ENCODE peak calls at places on chromosomes 12 and 14, in six cellular contexts. D is CD8-positive, alpha-beta memory T cell; F is ovary; Z is uterus; H is CD8-positive, alpha-beta T cell; S is mammary epithelial cell. M is an unnamed sample.

GRCh38 chr12:120066341-120066740 is 50.2 kb downstream of the RAB35 start:
- DNase-seq in D (no peak), F (no peak), Z (no peak), H (no peak), S (peak; percentile 36), M (no peak)

GRCh38 chr12:20601668-20602280 is 93.4 kb upstream of the SLCO1C1 start:
- DNase-seq in D (no peak), F (no peak), Z (no peak), H (no peak), S (no peak), M (no peak)

GRCh38 chr12:25319233-25319984 is 68.7 kb upstream of the KRAS start:
- DNase-seq in D (no peak), F (no peak), Z (no peak), H (no peak), S (no peak), M (no peak)

GRCh38 chr12:15741082-15741481 is 48.1 kb downstream of the EPS8 start:
- DNase-seq in D (no peak), F (no peak), Z (no peak), H (no peak), S (no peak), M (no peak)

GRCh38 chr12:30753761-30754382 is 879 bp downstream of the CAPRIN2 start:
- DNase-seq in D (no peak), F (no peak), Z (no peak), H (no peak), S (peak; percentile 35), M (no peak)

GRCh38 chr12:11661491-11662085 is 12.1 kb downstream of the ETV6 start:
- DNase-seq in D (no peak), F (no peak), Z (no peak), H (no peak), S (peak; percentile 86), M (no peak)

GRCh38 chr12:31289443-31289842 is 36.5 kb downstream of the SINHCAF start:
- DNase-seq in D (no peak), F (no peak), Z (no peak), H (no peak), S (no peak), M (no peak)

GRCh38 chr12:67677166-67677565 is 28.6 kb downstream of the DYRK2 start:
- DNase-seq in D (no peak), F (no peak), Z (no peak), H (no peak), S (peak; percentile 25), M (no peak)

GRCh38 chr12:89353188-89353822 is 1.0 kb upstream of the DUSP6 start:
- DNase-seq in D (peak; percentile 60), F (peak; percentile 37), Z (no peak), H (peak; percentile 17), S (no peak), M (peak; percentile 87)

GRCh38 chr14:79551591-79551990 is 659.7 kb downstream of the DIO2 start:
- DNase-seq in D (no peak), F (no peak), Z (no peak), H (no peak), S (no peak), M (no peak)

GRCh38 chr14:73457050-73457934 is 1.1 kb downstream of the NUMB start:
- DNase-seq in D (peak; percentile 54), F (peak; percentile 27), Z (no peak), H (peak; percentile 8), S (peak; percentile 78), M (peak; percentile 82)

GRCh38 chr12:69067713-69068112 is 134.7 kb upstream of the CPM start:
- DNase-seq in D (no peak), F (no peak), Z (no peak), H (no peak), S (no peak), M (no peak)

GRCh38 chr14:35669782-35670181 is 135.8 kb downstream of the INSM2 start:
- DNase-seq in D (no peak), F (no peak), Z (no peak), H (no peak), S (peak; percentile 92), M (no peak)

GRCh38 chr12:87155616-87156015 is 873.6 kb downstream of the C12orf50 start:
- DNase-seq in D (no peak), F (no peak), Z (no peak), H (no peak), S (peak; percentile 57), M (no peak)

GRCh38 chr12:1205512-1206060 is 214.6 kb downstream of the ERC1 start:
- DNase-seq in D (no peak), F (no peak), Z (no peak), H (no peak), S (peak; percentile 25), M (no peak)

GRCh38 chr14:52853522-52853854 is 62.1 kb upstream of the GNPNAT1 start:
- DNase-seq in D (no peak), F (no peak), Z (no peak), H (no peak), S (no peak), M (no peak)

GRCh38 chr12:92398565-92399309 is 253.1 kb upstream of the BTG1 start:
- DNase-seq in D (no peak), F (no peak), Z (no peak), H (no peak), S (no peak), M (no peak)

GRCh38 chr14:104746951-104747481 is 5.9 kb upstream of the SIVA1 start:
- DNase-seq in D (no peak), F (no peak), Z (no peak), H (no peak), S (peak; percentile 76), M (no peak)

GRCh38 chr12:24360907-24361306 is 411.4 kb upstream of the SOX5 start:
- DNase-seq in D (no peak), F (no peak), Z (no peak), H (no peak), S (no peak), M (no peak)

GRCh38 chr14:42541535-42542001 is 934.9 kb downstream of the LRFN5 start:
- DNase-seq in D (no peak), F (no peak), Z (no peak), H (no peak), S (no peak), M (no peak)

GRCh38 chr12:64080319-64081008 is 141.6 kb downstream of the KICS2 start:
- DNase-seq in D (no peak), F (no peak), Z (no peak), H (no peak), S (peak; percentile 60), M (no peak)

DNA sequence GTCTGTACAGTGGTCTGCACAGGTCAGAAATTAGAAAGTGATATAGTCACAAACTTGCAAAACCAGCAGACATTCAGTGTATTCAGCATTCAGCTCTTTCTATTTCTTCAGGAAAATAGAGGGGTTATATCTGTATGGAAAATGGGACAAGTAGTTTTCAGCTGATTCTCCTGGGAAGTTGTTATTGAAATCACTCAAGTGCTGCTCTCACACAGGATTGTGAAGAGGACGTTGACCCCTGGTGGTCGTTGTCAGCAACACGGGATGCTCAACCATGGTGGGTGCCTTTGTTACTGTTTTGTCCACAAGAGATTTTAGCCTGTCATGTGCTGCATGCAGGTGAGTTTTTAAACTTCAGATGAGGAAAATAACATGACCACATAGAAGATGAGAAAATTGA is 981.8 kb downstream of the TMEM121 start:
- DNase-seq in D (no peak), F (no peak), Z (no peak), H (no peak), S (no peak), M (no peak)
- H3K27ac ChIP-seq in D (no peak overlapping the region), F (no peak overlapping the region), Z (no peak overlapping the region), H (peak overlapping the region; percentile 80), S (no peak overlapping the region), M (no peak overlapping the region)

GRCh38 chr12:46904406-46905240 is 78.8 kb upstream of the SLC38A4 start:
- DNase-seq in D (no peak), F (no peak), Z (no peak), H (no peak), S (no peak), M (no peak)

GRCh38 chr12:46910830-46911229 is 85.0 kb upstream of the SLC38A4 start:
- DNase-seq in D (no peak), F (no peak), Z (no peak), H (no peak), S (no peak), M (no peak)

GRCh38 chr12:46907791-46908190 is 82.0 kb upstream of the SLC38A4 start:
- DNase-seq in D (no peak), F (no peak), Z (no peak), H (no peak), S (no peak), M (no peak)

GRCh38 chr12:46908236-46908935 is 82.6 kb upstream of the SLC38A4 start:
- DNase-seq in D (no peak), F (no peak), Z (no peak), H (no peak), S (peak; percentile 88), M (no peak)

DNA sequence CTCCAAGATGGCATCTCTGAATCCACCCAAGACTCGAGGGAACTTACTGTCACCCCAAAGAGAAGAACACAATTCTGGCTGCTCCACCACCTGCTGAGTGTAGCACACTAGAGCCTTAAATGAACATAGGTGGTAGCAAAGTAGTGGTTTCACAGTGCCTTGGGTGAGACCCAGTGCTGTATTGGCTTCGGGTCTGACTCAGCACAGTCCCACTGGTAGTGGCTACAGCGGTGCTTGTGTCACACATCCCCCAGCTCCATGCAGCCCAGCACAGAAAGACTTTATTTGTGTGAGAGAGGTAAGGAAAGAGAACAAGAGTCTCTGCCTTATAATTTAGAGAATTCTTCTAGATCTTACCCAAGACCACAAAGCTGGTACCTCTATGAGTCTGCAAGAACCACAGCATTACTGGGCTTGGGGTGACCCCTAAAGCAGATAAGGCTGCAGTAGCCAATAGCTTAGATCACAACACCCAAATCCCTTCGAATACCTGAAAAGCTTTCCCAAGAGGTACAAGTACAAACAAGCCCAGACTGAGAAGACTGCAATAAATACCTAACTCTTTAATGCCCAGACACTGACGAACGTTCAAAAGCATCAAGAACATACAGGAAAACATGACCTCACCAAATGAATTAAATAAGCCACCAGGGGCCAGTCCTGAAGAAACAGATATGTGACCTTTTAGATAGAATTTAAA is 83.3 kb upstream of the SLC38A4 start:
- DNase-seq in D (no peak), F (no peak), Z (no peak), H (no peak), S (peak; percentile 93), M (no peak)
- H3K27ac ChIP-seq in D (no peak overlapping the region), F (no peak overlapping the region), Z (no peak overlapping the region), H (no peak overlapping the region), S (peak overlapping the region; percentile 92), M (no peak overlapping the region)

GRCh38 chr12:12883369-12884001 is 7.9 kb upstream of the GPRC5A start:
- DNase-seq in D (no peak), F (no peak), Z (no peak), H (no peak), S (peak; percentile 90), M (no peak)
- H3K27ac ChIP-seq in D (no peak overlapping the region), F (no peak overlapping the region), Z (peak overlapping the region; percentile 43), H (no peak overlapping the region), S (peak overlapping the region; percentile 90), M (no peak overlapping the region)

GRCh38 chr12:62912644-62913043 is 22.3 kb downstream of the PPM1H start:
- DNase-seq in D (no peak), F (no peak), Z (no peak), H (no peak), S (no peak), M (no peak)

GRCh38 chr12:62915130-62915529 is 19.8 kb downstream of the PPM1H start:
- DNase-seq in D (no peak), F (no peak), Z (no peak), H (no peak), S (no peak), M (no peak)

GRCh38 chr12:62913380-62913779 is 21.6 kb downstream of the PPM1H start:
- DNase-seq in D (no peak), F (no peak), Z (no peak), H (no peak), S (no peak), M (no peak)

GRCh38 chr12:62917066-62917465 is 17.9 kb downstream of the PPM1H start:
- DNase-seq in D (no peak), F (no peak), Z (no peak), H (no peak), S (no peak), M (no peak)

GRCh38 chr12:62914443-62914909 is 20.5 kb downstream of the PPM1H start:
- DNase-seq in D (no peak), F (no peak), Z (no peak), H (no peak), S (no peak), M (no peak)
- H3K27ac ChIP-seq in D (peak overlapping the region; percentile 38), F (no peak overlapping the region), Z (no peak overlapping the region), H (no peak overlapping the region), S (no peak overlapping the region), M (no peak overlapping the region)